ENCODE peak calls at places on chromosomes 4 and X, in five cellular contexts. K is adrenal gland, A is NCI-H1092 treated with DMSO at 0.1 percent for 48 hours, R is HuH-7.5, O is mesendoderm. T is an unnamed sample.

GRCh38 chr4:1092983-1093361 is 20.4 kb downstream of the RNF212 start:
- DNase-seq in K (no peak), A (no peak), R (no peak), O (no peak), T (no peak)

GRCh38 chr4:159455675-159456235 is 352.9 kb downstream of the RAPGEF2 start:
- DNase-seq in K (peak; percentile 17), A (peak; percentile 13), R (no peak), O (peak; percentile 65), T (peak; percentile 58)

GRCh38 chrX:48487362-48487785 is 11.4 kb downstream of the FTSJ1 start:
- DNase-seq in K (no peak), A (no peak), R (no peak), O (no peak), T (no peak)

GRCh38 chr4:122914292-122914904 is 8.0 kb downstream of the NUDT6 start:
- DNase-seq in K (no peak), A (peak; percentile 4), R (no peak), O (no peak), T (no peak)

GRCh38 chr4:76597423-76597979 is 162.5 kb downstream of the SHROOM3 start:
- DNase-seq in K (no peak), A (no peak), R (no peak), O (no peak), T (no peak)

GRCh38 chr4:160675550-160675949 is 1488.2 kb downstream of the FSTL5 start:
- DNase-seq in K (no peak), A (no peak), R (no peak), O (no peak), T (no peak)

GRCh38 chrX:110418220-110418856 is 59.7 kb downstream of the RTL9 start:
- DNase-seq in K (peak; percentile 53), A (peak; percentile 69), R (peak; percentile 9), O (peak; percentile 74), T (peak; percentile 72)

GRCh38 chr4:3013839-3014350 is 50.5 kb downstream of the GRK4 start:
- DNase-seq in K (no peak), A (no peak), R (peak; percentile 70), O (peak; percentile 78), T (no peak)

GRCh38 chr4:8920969-8921368 is 49.3 kb upstream of the HMX1 start:
- DNase-seq in K (no peak), A (no peak), R (no peak), O (no peak), T (no peak)

GRCh38 chr4:182276214-182277109 is 33.3 kb downstream of the TENM3 start:
- DNase-seq in K (no peak), A (no peak), R (no peak), O (peak; percentile 73), T (no peak)

GRCh38 chrX:13747836-13748235 is 13.3 kb downstream of the OFD1 start:
- DNase-seq in K (no peak), A (peak; percentile 14), R (no peak), O (peak; percentile 51), T (peak; percentile 44)

GRCh38 chrX:69309074-69309792 is 144.0 kb upstream of the PJA1 start:
- DNase-seq in K (no peak), A (peak; percentile 3), R (no peak), O (no peak), T (no peak)

GRCh38 chrX:115023139-115023538 is 5.7 kb upstream of the IL13RA2 start:
- DNase-seq in K (no peak), A (no peak), R (no peak), O (no peak), T (no peak)

GRCh38 chr4:17934286-17934685 is 87.3 kb downstream of the LCORL start:
- DNase-seq in K (no peak), A (no peak), R (no peak), O (no peak), T (no peak)

GRCh38 chrX:102155806-102156179 is at the start of gene BEX5:
- DNase-seq in K (peak; percentile 64), A (peak; percentile 89), R (peak; percentile 8), O (peak; percentile 91), T (peak; percentile 42)

GRCh38 chr4:94559351-94559806 is 107.6 kb downstream of the PDLIM5 start:
- DNase-seq in K (no peak), A (no peak), R (no peak), O (no peak), T (no peak)

GRCh38 chr4:16967722-16968121 is 69.3 kb upstream of the LDB2 start:
- DNase-seq in K (peak; percentile 25), A (no peak), R (no peak), O (peak; percentile 11), T (no peak)

GRCh38 chrX:10884246-10884645 is 226.9 kb upstream of the HCCS start:
- DNase-seq in K (no peak), A (no peak), R (no peak), O (no peak), T (no peak)

GRCh38 chr4:99722006-99722405 is 64.4 kb upstream of the C4orf54 start:
- DNase-seq in K (no peak), A (no peak), R (no peak), O (no peak), T (no peak)

GRCh38 chr4:10762541-10762940 is 78.0 kb upstream of the CLNK start:
- DNase-seq in K (no peak), A (no peak), R (no peak), O (peak; percentile 90), T (no peak)

GRCh38 chrX:153816821-153817220 is 13.5 kb downstream of the PDZD4 start:
- DNase-seq in K (no peak), A (no peak), R (no peak), O (no peak), T (peak; percentile 49)

GRCh38 chr4:7183161-7183560 is 9.2 kb upstream of the SORCS2 start:
- DNase-seq in K (no peak), A (no peak), R (no peak), O (no peak), T (no peak)

GRCh38 chrX:87663421-87663820 is 145.8 kb downstream of the KLHL4 start:
- DNase-seq in K (no peak), A (no peak), R (no peak), O (no peak), T (no peak)

GRCh38 chr4:113826431-113826830 is 64.9 kb upstream of the CAMK2D start:
- DNase-seq in K (no peak), A (no peak), R (no peak), O (no peak), T (no peak)

GRCh38 chr4:173937871-173938270 is 345.6 kb downstream of the FBXO8 start:
- DNase-seq in K (no peak), A (no peak), R (no peak), O (no peak), T (no peak)

GRCh38 chr4:13544556-13545393 is 467 bp upstream of the NKX3-2 start:
- DNase-seq in K (peak; percentile 68), A (peak; percentile 74), R (peak; percentile 100), O (peak; percentile 97), T (peak; percentile 95)

GRCh38 chr4:159027535-159027934 is 75.3 kb upstream of the RAPGEF2 start:
- DNase-seq in K (no peak), A (no peak), R (no peak), O (no peak), T (no peak)

GRCh38 chr4:21645776-21646175 is 302.8 kb downstream of the KCNIP4 start:
- DNase-seq in K (no peak), A (no peak), R (no peak), O (no peak), T (no peak)

GRCh38 chr4:120557372-120557771 is 365.2 kb downstream of the PRDM5 start:
- DNase-seq in K (no peak), A (no peak), R (no peak), O (peak; percentile 13), T (no peak)

GRCh38 chr4:141871086-141871485 is 234.7 kb downstream of the IL15 start:
- DNase-seq in K (no peak), A (no peak), R (no peak), O (no peak), T (no peak)

GRCh38 chr4:138943893-138944292 is 71.7 kb upstream of the NOCT start:
- DNase-seq in K (no peak), A (no peak), R (no peak), O (no peak), T (no peak)

GRCh38 chr4:109434793-109435080 is 1.1 kb downstream of the SEC24B start:
- DNase-seq in K (peak; percentile 22), A (no peak), R (no peak), O (no peak), T (no peak)

GRCh38 chr4:158809611-158810486 is 41.0 kb downstream of the FNIP2 start:
- DNase-seq in K (no peak), A (no peak), R (no peak), O (peak; percentile 54), T (no peak)

GRCh38 chr4:2059034-2059725 is at the start of gene NAT8L:
- DNase-seq in K (no peak), A (peak; percentile 44), R (peak; percentile 49), O (peak; percentile 35), T (peak; percentile 92)

T was measured in H7.